ENCODE peak calls at places on chromosome 11, in four cellular contexts. M is WTC11, H is K562, N is HepG2. R is an unnamed sample.

GRCh38 chr11:33574366-33574765 is 126.3 kb downstream of the C11orf91 start:
- DNase-seq in M (no peak), H (no peak), N (no peak), R (no peak)

GRCh38 chr11:129045150-129045549 is 102.5 kb upstream of the TP53AIP1 start:
- DNase-seq in M (no peak), H (no peak), N (no peak), R (no peak)

GRCh38 chr11:1204381-1205101 is 18.3 kb upstream of the MUC5B start:
- DNase-seq in M (peak; percentile 9), H (no peak), N (no peak), R (no peak)

GRCh38 chr11:41879186-41879738 is 419.8 kb upstream of the LRRC4C start:
- DNase-seq in M (no peak), H (no peak), N (no peak), R (no peak)

GRCh38 chr11:61049066-61049382 is 53.3 kb upstream of the CD5 start:
- DNase-seq in M (no peak), H (no peak), N (no peak), R (no peak)

GRCh38 chr11:10646956-10647355 is 46.6 kb downstream of the IRAG1 start:
- DNase-seq in M (no peak), H (no peak), N (no peak), R (no peak)

GRCh38 chr11:71164186-71164585 is 88.2 kb downstream of the SHANK2 start:
- DNase-seq in M (no peak), H (no peak), N (no peak), R (no peak)

GRCh38 chr11:79122759-79123158 is 318.1 kb downstream of the TENM4 start:
- DNase-seq in M (no peak), H (no peak), N (no peak), R (no peak)

GRCh38 chr11:8336356-8337114 is 72.9 kb upstream of the LMO1 start:
- DNase-seq in M (no peak), H (no peak), N (no peak), R (no peak)

GRCh38 chr11:1197886-1198765 is 24.7 kb upstream of the MUC5B start:
- DNase-seq in M (peak; percentile 47), H (no peak), N (no peak), R (no peak)

GRCh38 chr11:77086521-77087472 is 15.8 kb upstream of the OMP start:
- DNase-seq in M (no peak), H (peak; percentile 20), N (peak; percentile 39), R (no peak)

GRCh38 chr11:62680825-62681240 is 2.0 kb upstream of the UBXN1 start:
- DNase-seq in M (no peak), H (peak; percentile 81), N (peak; percentile 80), R (peak; percentile 72)

GRCh38 chr11:95231126-95231880 is at the start of gene SESN3:
- DNase-seq in M (peak; percentile 99), H (peak; percentile 97), N (peak; percentile 89), R (peak; percentile 90)

GRCh38 chr11:34182425-34182824 is 77.0 kb downstream of the NAT10 start:
- DNase-seq in M (no peak), H (no peak), N (no peak), R (no peak)

GRCh38 chr11:120182790-120183491 is 27.9 kb upstream of the OAF start:
- DNase-seq in M (peak; percentile 77), H (peak; percentile 44), N (peak; percentile 73), R (peak; percentile 60)

GRCh38 chr11:120186799-120187591 is 23.8 kb upstream of the OAF start:
- DNase-seq in M (no peak), H (no peak), N (peak; percentile 50), R (no peak)

GRCh38 chr11:5369793-5370192 is 13.8 kb upstream of the OR51M1 start:
- DNase-seq in M (no peak), H (peak; percentile 63), N (no peak), R (no peak)
- TF ChIP-seq ELF4 in M (no peak), H (no peak), N (no peak), R (no peak)

GRCh38 chr11:22668005-22668796 is 1.8 kb downstream of the GAS2 start:
- DNase-seq in M (no peak), H (no peak), N (no peak), R (no peak)

GRCh38 chr11:22671751-22672150 is 5.3 kb downstream of the GAS2 start:
- DNase-seq in M (no peak), H (no peak), N (no peak), R (no peak)

GRCh38 chr11:22669368-22669767 is 3.0 kb downstream of the GAS2 start:
- DNase-seq in M (no peak), H (no peak), N (no peak), R (no peak)

GRCh38 chr11:22666700-22667439 is 459 bp downstream of the GAS2 start:
- DNase-seq in M (peak; percentile 77), H (no peak), N (peak; percentile 53), R (no peak)

DNA sequence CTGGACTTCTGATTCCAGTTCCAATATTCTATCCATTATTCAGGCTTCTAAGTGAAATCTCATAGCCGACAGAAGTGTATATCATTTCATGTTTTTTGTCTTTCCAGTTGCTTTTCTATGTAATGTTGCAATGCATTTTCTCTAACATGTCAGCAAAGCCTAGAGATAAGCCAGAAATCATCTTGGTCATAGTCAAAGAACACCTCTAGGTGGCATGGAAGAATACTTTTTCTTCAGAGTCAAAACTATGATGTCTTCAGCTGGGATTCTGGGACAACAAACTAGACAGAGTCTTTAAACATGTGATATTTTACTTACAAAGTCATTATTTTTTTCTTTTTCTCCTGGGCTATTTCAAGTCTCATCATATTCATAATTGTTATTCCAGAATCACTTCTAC is 4.4 kb downstream of the GAS2 start:
- DNase-seq in M (no peak), H (peak; percentile 23), N (peak; percentile 39), R (no peak)
- TF ChIP-seq ELF4 in M (no peak), H (no peak), N (no peak), R (no peak)

GRCh38 chr11:44127130-44127529 is 31.7 kb downstream of the EXT2 start:
- DNase-seq in M (no peak), H (no peak), N (no peak), R (no peak)

GRCh38 chr11:44134625-44135024 is 39.1 kb downstream of the EXT2 start:
- DNase-seq in M (no peak), H (no peak), N (no peak), R (no peak)

GRCh38 chr11:44133335-44133946 is 38.0 kb downstream of the EXT2 start:
- DNase-seq in M (no peak), H (peak; percentile 48), N (peak; percentile 17), R (peak; percentile 51)

GRCh38 chr11:44128729-44129128 is 33.3 kb downstream of the EXT2 start:
- DNase-seq in M (no peak), H (no peak), N (no peak), R (no peak)

GRCh38 chr11:44130751-44131150 is 35.3 kb downstream of the EXT2 start:
- DNase-seq in M (no peak), H (peak; percentile 9), N (no peak), R (no peak)
- TF ChIP-seq ELF4 in M (no peak), H (no peak), N (no peak), R (no peak)

GRCh38 chr11:103604310-103604709 is 432.1 kb upstream of the DDI1 start:
- DNase-seq in M (no peak), H (no peak), N (no peak), R (no peak)

GRCh38 chr11:103610435-103610834 is 426.0 kb upstream of the DDI1 start:
- DNase-seq in M (no peak), H (no peak), N (no peak), R (no peak)

GRCh38 chr11:103608566-103608965 is 427.9 kb upstream of the DDI1 start:
- DNase-seq in M (no peak), H (no peak), N (no peak), R (no peak)

GRCh38 chr11:103609117-103610066 is 427.0 kb upstream of the DDI1 start:
- DNase-seq in M (peak; percentile 32), H (no peak), N (no peak), R (peak; percentile 30)
- TF ChIP-seq ELF4 in M (no peak), H (no peak), N (no peak), R (no peak)

GRCh38 chr11:16126361-16126760 is 230.0 kb downstream of the SOX6 start:
- DNase-seq in M (no peak), H (peak; percentile 11), N (peak; percentile 82), R (peak; percentile 25)
- TF ChIP-seq ELF4 in M (no peak), H (no peak), N (no peak), R (no peak)

GRCh38 chr11:119152604-119153003 is 3.8 kb downstream of the ABCG4 start:
- DNase-seq in M (no peak), H (no peak), N (no peak), R (no peak)

GRCh38 chr11:119152043-119152442 is 3.2 kb downstream of the ABCG4 start:
- DNase-seq in M (no peak), H (no peak), N (no peak), R (no peak)

GRCh38 chr11:119148855-119149370 is at the start of gene ABCG4:
- DNase-seq in M (peak; percentile 58), H (no peak), N (no peak), R (peak; percentile 48)

GRCh38 chr11:119147604-119148333 is 1.1 kb upstream of the ABCG4 start:
- DNase-seq in M (no peak), H (no peak), N (no peak), R (no peak)

DNA sequence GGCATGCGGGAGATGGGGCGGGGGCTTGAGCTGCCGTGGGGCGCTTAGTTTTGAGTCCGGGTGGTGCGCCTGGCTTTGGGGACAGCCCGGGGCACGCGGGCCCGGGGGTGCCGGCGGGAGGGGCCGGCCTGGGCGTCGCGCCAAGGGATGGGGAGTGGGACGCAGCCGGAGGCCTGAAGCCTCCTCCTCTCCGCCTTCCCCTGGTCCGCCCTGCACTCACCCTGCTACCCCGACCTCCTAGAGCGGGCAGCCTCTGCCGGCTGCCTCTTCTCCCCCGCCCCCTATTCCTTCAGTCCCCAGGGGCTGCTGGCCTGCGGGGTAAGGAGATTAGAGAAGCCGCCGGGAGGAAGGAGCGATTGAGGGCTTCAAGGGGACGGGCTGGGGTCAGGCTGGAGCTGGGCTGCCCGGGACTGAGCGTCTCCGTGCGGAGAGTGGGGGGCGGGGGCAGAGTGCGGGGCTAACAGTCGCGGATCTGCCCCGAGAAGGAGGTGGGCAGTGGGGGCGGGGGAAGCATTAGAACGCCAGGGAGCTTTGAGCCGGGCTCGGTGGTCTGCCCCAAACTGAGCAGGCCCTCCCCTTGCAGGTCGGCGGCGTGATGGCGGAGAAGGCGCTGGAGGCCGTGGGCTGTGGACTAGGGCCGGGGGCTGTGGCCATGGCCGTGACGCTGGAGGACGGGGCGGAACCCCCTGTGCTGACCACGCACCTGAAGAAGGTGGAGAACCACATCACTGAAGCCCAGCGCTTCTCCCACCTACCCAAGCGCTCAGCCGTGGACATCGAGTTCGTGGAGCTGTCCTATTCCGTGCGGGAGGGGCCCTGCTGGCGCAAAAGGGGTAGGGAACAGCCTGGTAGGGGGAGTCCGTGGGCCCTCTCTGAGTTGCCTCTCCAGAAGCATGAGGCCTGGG is 771 bp downstream of the ABCG4 start:
- DNase-seq in M (peak; percentile 38), H (no peak), N (no peak), R (peak; percentile 42)
- TF ChIP-seq ELF4 in M (no peak), H (no peak), N (no peak), R (no peak)

R was measured in HEK293T.